ENCODE peak calls at places on chromosomes 5 and 9, in eight cellular contexts. M is cardiac muscle cell, P is fibroblast of mammary gland, H is BJ, Y is B cell, K is left ventricle myocardium inferior, R is mammary epithelial cell, J is WTC11. S is an unnamed sample.
A peak's percentile ranks its signal among the peaks of the same experiment; 100 is the strongest.

GRCh38 chr5:150948539-150948938 is 43.8 kb upstream of the ZNF300 start:
- DNase-seq in R (no peak), Y (no peak), J (no peak), K (no peak), P (peak; percentile 4), M (no peak), H (no peak), S (no peak)

GRCh38 chr5:83570916-83571315 is 99.4 kb downstream of the VCAN start:
- DNase-seq in J (no peak), H (no peak), Y (no peak), P (peak; percentile 46), R (no peak), M (no peak), K (no peak), S (no peak)

GRCh38 chr5:153660919-153661318 is 170.4 kb downstream of the GRIA1 start:
- DNase-seq in P (peak; percentile 39), H (no peak), K (no peak), R (no peak), Y (no peak), M (no peak), J (peak; percentile 9), S (no peak)

GRCh38 chr9:118630931-118631595 is 738.2 kb downstream of the BRINP1 start:
- DNase-seq in J (no peak), P (peak; percentile 39), M (no peak), Y (no peak), R (peak; percentile 75), K (no peak), H (no peak), S (no peak)

GRCh38 chr5:149011084-149011483 is 51.8 kb downstream of the SH3TC2 start:
- DNase-seq in H (no peak), K (no peak), J (no peak), R (peak; percentile 89), Y (no peak), P (no peak), M (no peak), S (no peak)

GRCh38 chr5:122471031-122471751 is 159.2 kb downstream of the SNCAIP start:
- DNase-seq in Y (no peak), M (no peak), K (no peak), J (peak; percentile 26), H (no peak), P (no peak), R (no peak), S (no peak)

GRCh38 chr9:133064241-133065069 is 2.7 kb downstream of the CEL start:
- DNase-seq in J (no peak), K (no peak), P (no peak), H (no peak), Y (no peak), M (no peak), R (no peak), S (peak; percentile 79)

GRCh38 chr9:133955821-133956411 is 36.2 kb downstream of the VAV2 start:
- DNase-seq in M (peak; percentile 72), R (no peak), K (no peak), H (no peak), P (no peak), J (peak; percentile 66), Y (peak; percentile 70), S (peak; percentile 87)

GRCh38 chr5:18465833-18466681 is 831.8 kb downstream of the TAF11L14 start:
- DNase-seq in H (no peak), M (peak; percentile 63), J (peak; percentile 66), P (peak; percentile 46), Y (peak; percentile 64), R (peak; percentile 51), K (no peak), S (no peak)

GRCh38 chr5:53067641-53068040 is 41.9 kb downstream of the MOCS2 start:
- DNase-seq in R (peak; percentile 45), H (no peak), K (no peak), P (peak; percentile 69), M (no peak), Y (no peak), J (no peak), S (no peak)

GRCh38 chr5:53073349-53073748 is 36.2 kb downstream of the MOCS2 start:
- DNase-seq in J (no peak), H (no peak), R (no peak), P (peak; percentile 61), K (no peak), Y (no peak), M (no peak), S (no peak)

GRCh38 chr5:53069626-53070025 is 39.9 kb downstream of the MOCS2 start:
- DNase-seq in P (peak; percentile 93), R (peak; percentile 39), K (no peak), Y (no peak), H (peak; percentile 17), J (no peak), M (no peak), S (no peak)

GRCh38 chr5:53071298-53071697 is 38.3 kb downstream of the MOCS2 start:
- DNase-seq in H (no peak), P (no peak), R (no peak), K (no peak), M (no peak), Y (no peak), J (no peak), S (no peak)

DNA sequence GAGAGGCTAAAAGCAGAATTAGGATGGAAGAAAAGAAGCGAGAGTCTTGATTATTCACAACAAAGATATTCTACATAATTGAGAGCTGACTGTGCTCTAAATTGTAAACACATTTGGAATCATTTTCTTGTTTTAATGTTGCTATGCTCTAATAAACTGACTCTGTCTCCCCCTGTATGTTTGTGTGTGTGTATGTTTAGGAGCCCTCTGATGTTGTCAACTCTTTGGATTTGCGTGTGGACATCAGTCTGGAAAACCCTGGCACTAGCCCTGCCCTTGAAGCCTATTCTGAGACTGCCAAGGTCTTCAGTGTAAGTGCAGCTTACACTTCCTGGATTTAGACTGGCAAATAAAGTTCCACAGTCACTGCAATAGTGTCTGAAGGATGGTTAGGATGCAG is 37.8 kb downstream of the MOCS2 start:
- DNase-seq in R (no peak), J (no peak), P (peak; percentile 77), K (no peak), Y (no peak), H (peak; percentile 75), M (no peak), S (no peak)
- TF ChIP-seq CTCF in R (no peak), J (no peak), P (peak; percentile 40), K (no peak), Y (no peak), H (peak; percentile 27), M (no peak), S (no peak)

GRCh38 chr9:120038342-120038741 is 541.6 kb downstream of the CDK5RAP2 start:
- DNase-seq in R (no peak), Y (no peak), M (no peak), P (peak; percentile 2), H (no peak), J (no peak), K (no peak), S (no peak)

GRCh38 chr9:120030847-120031246 is 549.1 kb downstream of the CDK5RAP2 start:
- DNase-seq in M (no peak), H (no peak), R (no peak), J (no peak), Y (no peak), P (no peak), K (no peak), S (no peak)

DNA sequence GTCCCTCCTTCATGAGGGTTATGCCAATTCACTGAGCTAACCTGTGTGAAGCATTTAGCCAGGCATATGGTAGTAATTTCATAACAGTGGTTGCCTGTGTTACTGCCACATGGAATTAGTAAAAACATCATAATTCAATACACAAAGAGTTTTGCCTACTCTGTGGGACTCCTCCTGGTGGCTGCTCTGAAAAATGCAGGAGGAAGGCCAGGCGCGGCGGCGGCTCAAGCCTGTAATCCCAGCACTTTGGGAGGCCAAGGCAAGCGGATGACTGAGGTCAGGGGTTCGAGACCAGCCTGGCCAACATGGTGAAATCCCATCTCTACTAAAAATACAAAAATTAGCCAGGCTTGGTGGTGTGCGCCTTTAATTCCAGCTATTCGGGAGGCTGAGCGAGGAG is 547.3 kb downstream of the CDK5RAP2 start:
- DNase-seq in Y (no peak), H (no peak), J (peak; percentile 62), M (no peak), K (no peak), P (peak; percentile 8), R (no peak), S (no peak)
- TF ChIP-seq CTCF in Y (no peak), H (peak; percentile 8), J (peak; percentile 55), M (no peak), K (peak; percentile 17), P (peak; percentile 23), R (no peak), S (peak; percentile 47)

GRCh38 chr9:77290373-77290772 is 113.0 kb downstream of the VPS13A start:
- DNase-seq in J (no peak), Y (no peak), M (no peak), K (no peak), R (no peak), H (no peak), P (no peak), S (no peak)

GRCh38 chr9:77293949-77294348 is 116.6 kb downstream of the VPS13A start:
- DNase-seq in R (no peak), P (no peak), J (no peak), H (no peak), K (no peak), Y (no peak), M (no peak), S (no peak)

GRCh38 chr9:77291714-77292113 is 114.4 kb downstream of the VPS13A start:
- DNase-seq in P (peak; percentile 42), J (no peak), K (no peak), H (no peak), R (peak; percentile 57), M (no peak), Y (no peak), S (no peak)
- TF ChIP-seq CTCF in P (peak; percentile 63), J (peak; percentile 43), K (peak; percentile 22), H (peak; percentile 68), R (peak; percentile 52), M (peak; percentile 47), Y (no peak), S (peak; percentile 66)

GRCh38 chr5:41095324-41096101 is 24.4 kb upstream of the MROH2B start:
- DNase-seq in H (no peak), R (no peak), J (no peak), K (no peak), M (no peak), Y (no peak), P (no peak), S (no peak)
- TF ChIP-seq CTCF in H (no peak), R (no peak), J (no peak), K (no peak), M (no peak), Y (no peak), P (no peak), S (no peak)

DNA sequence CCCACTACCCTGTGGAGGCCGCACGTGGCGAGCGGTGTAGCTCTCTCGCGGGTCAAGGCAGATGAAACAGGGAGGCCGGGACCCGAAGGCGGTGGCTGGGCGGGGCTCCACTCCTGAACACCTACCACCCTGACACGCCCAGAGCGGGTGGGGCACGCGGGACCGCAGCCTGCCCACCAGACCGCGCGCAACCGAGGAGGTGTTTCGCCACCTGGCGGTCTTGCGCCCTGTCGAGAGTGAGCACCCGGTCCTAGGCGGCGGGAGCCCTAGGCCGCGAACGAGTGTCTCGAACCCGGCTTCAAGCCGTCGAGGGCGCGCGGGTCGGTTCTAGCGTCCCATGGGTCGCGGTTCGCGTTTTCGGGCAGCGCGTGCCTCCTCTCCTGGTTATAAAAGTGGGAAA is 2.2 kb upstream of the EXOSC3 start:
- DNase-seq in P (no peak), M (no peak), K (no peak), Y (peak; percentile 18), R (no peak), H (no peak), J (peak; percentile 49), S (peak; percentile 92)
- TF ChIP-seq CTCF in P (no peak), M (no peak), K (no peak), Y (no peak), R (no peak), H (no peak), J (no peak), S (no peak)

GRCh38 chr9:6412572-6413364 is at the start of gene UHRF2:
- DNase-seq in M (peak; percentile 97), Y (peak; percentile 100), P (peak; percentile 96), J (peak; percentile 99), K (peak; percentile 99), R (peak; percentile 98), H (peak; percentile 87), S (peak; percentile 99)
- TF ChIP-seq CTCF in M (no peak), Y (no peak), P (no peak), J (no peak), K (no peak), R (no peak), H (no peak), S (no peak)

S was measured in chondrocyte.